ENCODE peak calls at places on chromosomes 12 and 14, in four cellular contexts. One of them, this sample, is unnamed. For H3K27me3 and H3K36me3, the result is how much of the 10 kb centered on the place peaks cover.

GRCh38 chr14:35965425-35965824 is 139.3 kb downstream of the BRMS1L start:
- DNase-seq in prostate gland: no peak
- DNase-seq in IMR-90: no peak
- DNase-seq in heart left ventricle: no peak
- DNase-seq in this sample: no peak

GRCh38 chr12:26963413-26963812 is 25.1 kb downstream of the FGFR1OP2 start:
- DNase-seq in prostate gland: no peak
- DNase-seq in IMR-90: peak
- DNase-seq in heart left ventricle: no peak
- DNase-seq in this sample: no peak

GRCh38 chr14:78725086-78725485 is 554.9 kb downstream of the NRXN3 start:
- DNase-seq in prostate gland: no peak
- DNase-seq in IMR-90: no peak
- DNase-seq in heart left ventricle: no peak
- DNase-seq in this sample: no peak

GRCh38 chr12:124026755-124027745 is 54.0 kb downstream of the ZNF664 start:
- DNase-seq in prostate gland: no peak
- DNase-seq in IMR-90: peak
- DNase-seq in heart left ventricle: peak
- DNase-seq in this sample: no peak

GRCh38 chr14:99040047-99040446 is 231.9 kb downstream of the BCL11B start:
- DNase-seq in prostate gland: no peak
- DNase-seq in IMR-90: no peak
- DNase-seq in heart left ventricle: no peak
- DNase-seq in this sample: no peak

GRCh38 chr12:117507547-117507946 is 146.1 kb upstream of the NOS1 start:
- DNase-seq in prostate gland: peak
- DNase-seq in IMR-90: no peak
- DNase-seq in heart left ventricle: no peak
- DNase-seq in this sample: no peak

GRCh38 chr12:7144414-7145120 is 14.4 kb downstream of the CLSTN3 start:
- DNase-seq in prostate gland: no peak
- DNase-seq in IMR-90: peak
- DNase-seq in heart left ventricle: no peak
- DNase-seq in this sample: no peak

GRCh38 chr14:100451264-100451663 is 128.1 kb downstream of the SLC25A47 start:
- DNase-seq in prostate gland: no peak
- DNase-seq in IMR-90: no peak
- DNase-seq in heart left ventricle: no peak
- DNase-seq in this sample: no peak

GRCh38 chr12:211639-212382 is 2.1 kb downstream of the SLC6A12 start:
- DNase-seq in prostate gland: no peak
- DNase-seq in IMR-90: no peak
- DNase-seq in heart left ventricle: no peak
- DNase-seq in this sample: no peak

GRCh38 chr12:120628919-120629318 is 11.5 kb upstream of the CABP1 start:
- DNase-seq in prostate gland: no peak
- DNase-seq in IMR-90: no peak
- DNase-seq in heart left ventricle: no peak
- DNase-seq in this sample: no peak

GRCh38 chr14:101066826-101067508 is 163.4 kb upstream of the RTL1 start:
- DNase-seq in prostate gland: no peak
- DNase-seq in IMR-90: no peak
- DNase-seq in heart left ventricle: no peak
- DNase-seq in this sample: peak

GRCh38 chr12:131758016-131758739 is 47.3 kb downstream of the SFSWAP start:
- DNase-seq in prostate gland: no peak
- DNase-seq in IMR-90: no peak
- DNase-seq in heart left ventricle: peak
- DNase-seq in this sample: no peak

GRCh38 chr14:91509083-91509877 is 830 bp downstream of the PPP4R3A start:
- DNase-seq in prostate gland: peak
- DNase-seq in IMR-90: no peak
- DNase-seq in heart left ventricle: peak
- DNase-seq in this sample: no peak

DNA sequence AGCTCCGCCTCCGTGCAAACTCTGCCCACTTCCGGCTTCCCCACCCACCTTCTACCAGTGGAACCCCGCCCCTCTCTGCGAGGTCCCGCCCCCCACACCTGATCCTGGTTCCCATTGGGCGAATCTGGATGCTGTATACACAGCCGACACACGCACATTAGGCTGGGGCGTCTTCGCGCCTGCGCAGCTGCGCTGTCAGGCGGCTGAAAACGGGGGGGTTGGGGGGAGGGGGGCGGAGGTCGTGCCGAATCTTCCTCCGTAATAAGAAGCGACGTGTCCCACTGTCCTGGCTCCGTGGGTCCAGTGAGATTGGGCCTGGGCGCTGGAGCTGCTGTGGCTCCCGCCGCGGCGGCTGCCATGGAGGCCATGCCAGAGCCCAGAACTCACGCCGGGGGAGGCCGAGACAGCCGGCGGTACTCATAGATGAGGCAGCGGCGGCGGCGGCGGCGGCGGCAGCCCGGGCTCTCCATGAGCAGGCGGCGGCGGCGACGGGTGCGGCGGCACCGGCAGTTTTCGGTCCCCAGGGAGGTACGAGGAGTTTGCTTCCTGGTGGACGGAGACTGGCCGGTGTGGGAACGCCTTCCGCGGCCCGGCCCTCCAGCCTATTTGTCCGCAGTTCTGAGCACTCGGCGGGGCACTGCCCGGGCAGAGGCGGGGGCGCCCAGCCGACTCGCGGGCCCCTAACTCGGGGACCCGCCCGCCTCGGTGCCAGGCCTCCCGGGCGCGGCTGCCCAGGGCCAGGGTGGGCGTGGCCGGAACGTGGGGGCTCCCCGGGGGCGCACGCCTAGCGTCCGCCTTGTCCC is 64.5 kb downstream of the KLHL28 start:
- DNase-seq in prostate gland: peak
- DNase-seq in IMR-90: peak
- DNase-seq in heart left ventricle: peak
- DNase-seq in this sample: peak
- TF ChIP-seq POLR2A in prostate gland: peak
- TF ChIP-seq POLR2A in IMR-90: peak
- TF ChIP-seq POLR2A in heart left ventricle: no peak
- TF ChIP-seq POLR2A in this sample: peak

GRCh38 chr12:3578557-3578956 is 87.6 kb downstream of the PRMT8 start:
- DNase-seq in prostate gland: no peak
- DNase-seq in IMR-90: no peak
- DNase-seq in heart left ventricle: no peak
- DNase-seq in this sample: no peak
- H3K27me3 ChIP-seq in prostate gland: under half
- H3K27me3 ChIP-seq in IMR-90: under half
- H3K27me3 ChIP-seq in heart left ventricle: under half
- H3K27me3 ChIP-seq in this sample: under half

GRCh38 chr14:92633274-92633616 is 115.2 kb downstream of the LGMN start:
- DNase-seq in prostate gland: no peak
- DNase-seq in IMR-90: no peak
- DNase-seq in heart left ventricle: no peak
- DNase-seq in this sample: no peak

GRCh38 chr14:92635031-92635430 is 113.4 kb downstream of the LGMN start:
- DNase-seq in prostate gland: no peak
- DNase-seq in IMR-90: no peak
- DNase-seq in heart left ventricle: no peak
- DNase-seq in this sample: no peak

GRCh38 chr14:92635896-92636295 is 112.5 kb downstream of the LGMN start:
- DNase-seq in prostate gland: no peak
- DNase-seq in IMR-90: no peak
- DNase-seq in heart left ventricle: no peak
- DNase-seq in this sample: no peak

GRCh38 chr14:92632546-92633273 is 115.7 kb downstream of the LGMN start:
- DNase-seq in prostate gland: no peak
- DNase-seq in IMR-90: no peak
- DNase-seq in heart left ventricle: no peak
- DNase-seq in this sample: no peak

GRCh38 chr14:92633724-92634123 is 114.7 kb downstream of the LGMN start:
- DNase-seq in prostate gland: no peak
- DNase-seq in IMR-90: peak
- DNase-seq in heart left ventricle: no peak
- DNase-seq in this sample: no peak
- H3K36me3 ChIP-seq in prostate gland: under half
- H3K36me3 ChIP-seq in IMR-90: under half
- H3K36me3 ChIP-seq in heart left ventricle: under half
- H3K36me3 ChIP-seq in this sample: under half

GRCh38 chr12:60666895-60667294 is 1071.1 kb downstream of the SLC16A7 start:
- DNase-seq in prostate gland: no peak
- DNase-seq in IMR-90: no peak
- DNase-seq in heart left ventricle: no peak
- DNase-seq in this sample: no peak
- TF ChIP-seq POLR2A in prostate gland: no peak
- TF ChIP-seq POLR2A in IMR-90: no peak
- TF ChIP-seq POLR2A in heart left ventricle: no peak
- TF ChIP-seq POLR2A in this sample: no peak

DNA sequence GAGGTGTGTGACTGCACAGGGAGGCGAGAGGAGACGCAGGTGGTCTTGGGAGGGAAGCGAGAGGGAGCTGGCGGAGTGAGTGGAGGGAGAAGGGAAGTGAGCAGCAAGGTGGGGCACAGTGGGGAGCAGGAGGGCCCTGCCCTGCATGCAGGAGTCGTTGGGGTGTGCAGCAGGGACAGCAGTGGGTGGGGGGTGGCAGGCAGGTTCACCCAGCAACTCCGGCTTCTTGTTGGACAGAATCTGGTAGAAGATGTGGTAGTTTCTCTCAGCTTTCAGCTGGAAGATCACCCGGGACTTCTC is 5.0 kb downstream of the MYH6 start:
- DNase-seq in prostate gland: no peak
- DNase-seq in IMR-90: no peak
- DNase-seq in heart left ventricle: no peak
- DNase-seq in this sample: no peak
- H3K27me3 ChIP-seq in prostate gland: under half
- H3K27me3 ChIP-seq in IMR-90: under half
- H3K27me3 ChIP-seq in heart left ventricle: under half
- H3K27me3 ChIP-seq in this sample: under half

DNA sequence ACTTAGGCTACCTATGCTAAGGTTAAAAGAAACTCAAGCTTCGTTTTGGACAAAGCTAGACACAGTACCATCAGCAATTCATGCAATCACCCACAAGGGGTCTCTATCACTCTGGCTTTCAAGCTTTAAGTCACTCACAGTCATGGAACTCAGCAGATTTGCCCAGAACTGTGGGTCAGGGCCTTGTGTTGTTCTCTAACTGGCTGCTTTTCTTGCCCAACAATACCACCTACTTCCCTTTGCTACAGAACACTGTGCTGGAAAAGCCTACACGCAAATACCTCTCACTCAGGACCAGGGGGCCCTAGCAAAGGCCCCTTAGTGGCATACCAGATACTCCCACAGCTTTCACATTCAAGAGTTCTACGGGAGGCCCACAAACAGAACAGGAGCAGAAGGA is 9.1 kb downstream of the NEMP1 start:
- DNase-seq in prostate gland: peak
- DNase-seq in IMR-90: peak
- DNase-seq in heart left ventricle: peak
- DNase-seq in this sample: peak
- H3K36me3 ChIP-seq in prostate gland: under half
- H3K36me3 ChIP-seq in IMR-90: under half
- H3K36me3 ChIP-seq in heart left ventricle: under half
- H3K36me3 ChIP-seq in this sample: under half

GRCh38 chr14:21440857-21441256 is 15.1 kb downstream of the CHD8 start:
- DNase-seq in prostate gland: no peak
- DNase-seq in IMR-90: no peak
- DNase-seq in heart left ventricle: no peak
- DNase-seq in this sample: no peak

GRCh38 chr14:21436567-21437062 is 19.3 kb downstream of the CHD8 start:
- DNase-seq in prostate gland: no peak
- DNase-seq in IMR-90: no peak
- DNase-seq in heart left ventricle: no peak
- DNase-seq in this sample: no peak

GRCh38 chr14:21437063-21437901 is 18.6 kb downstream of the CHD8 start:
- DNase-seq in prostate gland: peak
- DNase-seq in IMR-90: peak
- DNase-seq in heart left ventricle: peak
- DNase-seq in this sample: peak
- TF ChIP-seq POLR2A in prostate gland: peak
- TF ChIP-seq POLR2A in IMR-90: no peak
- TF ChIP-seq POLR2A in heart left ventricle: no peak
- TF ChIP-seq POLR2A in this sample: no peak

DNA sequence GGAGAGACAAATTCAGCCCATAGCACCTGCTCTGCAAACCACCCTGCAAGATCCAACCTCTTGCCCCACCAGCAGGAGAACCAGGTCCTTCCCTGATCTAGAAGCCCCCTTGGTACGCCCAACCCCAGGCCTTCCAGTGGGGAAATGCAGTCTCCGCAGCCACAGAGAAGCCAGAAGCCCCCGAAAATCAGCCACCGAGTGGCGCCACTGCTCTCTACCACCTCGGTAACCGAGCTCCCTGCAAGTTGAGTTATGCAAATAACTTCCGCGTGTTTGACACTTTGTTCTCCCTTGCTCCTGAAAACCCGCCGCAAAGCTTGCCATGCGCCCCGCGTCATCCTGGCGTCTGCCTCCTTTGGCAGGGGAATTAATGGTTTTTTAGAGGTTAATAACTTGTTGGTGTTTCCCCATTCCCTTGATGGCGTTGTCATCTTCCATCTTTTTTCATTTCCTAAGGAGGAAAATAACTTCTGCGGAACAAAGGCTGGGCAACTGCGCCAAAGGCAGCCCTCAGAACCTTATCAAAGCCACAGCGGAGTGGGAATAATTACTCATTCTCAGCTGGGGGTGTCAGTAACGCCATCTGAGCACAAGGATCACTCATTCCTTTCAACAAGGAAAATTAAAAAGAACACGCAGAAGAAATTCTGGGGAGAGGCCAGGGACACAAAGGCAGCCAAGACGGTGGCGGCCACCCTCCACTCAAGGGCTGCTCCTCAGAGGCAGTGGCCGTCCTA is 60.4 kb downstream of the FZD10 start:
- DNase-seq in prostate gland: no peak
- DNase-seq in IMR-90: no peak
- DNase-seq in heart left ventricle: no peak
- DNase-seq in this sample: no peak
- H3K27me3 ChIP-seq in prostate gland: under half
- H3K27me3 ChIP-seq in IMR-90: under half
- H3K27me3 ChIP-seq in heart left ventricle: half or more
- H3K27me3 ChIP-seq in this sample: under half

GRCh38 chr12:57195655-57196371 is 20.8 kb upstream of the NXPH4 start:
- DNase-seq in prostate gland: no peak
- DNase-seq in IMR-90: no peak
- DNase-seq in heart left ventricle: no peak
- DNase-seq in this sample: no peak
- H3K36me3 ChIP-seq in prostate gland: under half
- H3K36me3 ChIP-seq in IMR-90: half or more
- H3K36me3 ChIP-seq in heart left ventricle: under half
- H3K36me3 ChIP-seq in this sample: under half

DNA sequence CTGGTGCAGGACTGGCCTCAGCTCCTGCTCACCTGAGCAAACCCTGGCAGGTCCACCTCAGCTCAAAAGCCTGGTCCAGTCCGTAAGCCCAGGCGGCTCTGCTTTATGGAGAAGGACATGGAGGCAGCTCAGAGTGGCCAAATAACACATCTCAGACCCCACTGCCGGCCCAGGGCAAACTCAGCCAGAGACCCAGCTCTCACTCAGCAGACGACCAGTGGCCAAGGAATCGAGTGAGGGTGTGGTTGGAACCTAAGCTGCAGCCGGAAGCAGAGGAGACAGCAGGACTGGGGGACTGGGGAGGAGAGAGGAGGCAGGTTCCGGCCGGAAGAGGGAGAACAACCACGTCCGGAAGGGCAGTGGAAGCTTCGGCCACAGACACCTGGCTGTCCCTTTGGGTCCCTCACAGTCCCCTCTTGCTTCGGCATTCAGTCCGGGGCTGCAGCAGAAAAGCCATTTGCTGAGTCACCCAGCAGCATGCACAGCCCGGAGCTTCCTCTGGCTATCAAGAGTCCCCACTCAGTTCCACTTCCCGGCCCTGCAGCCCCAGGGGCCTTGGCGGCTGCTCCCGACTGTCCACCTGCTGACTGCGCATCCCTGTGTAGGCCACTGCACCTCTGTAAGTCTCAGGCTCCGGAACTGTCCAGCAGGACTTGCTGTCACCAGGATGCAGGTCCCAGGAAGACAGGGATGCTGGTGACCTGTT is 104.0 kb downstream of the CALM1 start:
- DNase-seq in prostate gland: no peak
- DNase-seq in IMR-90: no peak
- DNase-seq in heart left ventricle: no peak
- DNase-seq in this sample: no peak
- TF ChIP-seq POLR2A in prostate gland: no peak
- TF ChIP-seq POLR2A in IMR-90: no peak
- TF ChIP-seq POLR2A in heart left ventricle: no peak
- TF ChIP-seq POLR2A in this sample: no peak